ENCODE peak calls at places on chromosomes 1 and 21, in six cellular contexts. E is cardiac fibroblast, F is OCI-LY7, J is astrocyte of the spinal cord, Y is tibial artery, Z is right lobe of liver. N is an unnamed sample.

GRCh38 chr1:42189931-42190853 is 25.6 kb upstream of the GUCA2A start:
- DNase-seq in E (no peak), J (no peak), F (no peak), Y (no peak), Z (no peak), N (no peak)

GRCh38 chr1:155057788-155058211 is 5.7 kb upstream of the EFNA4 start:
- DNase-seq in E (no peak), F (no peak), Z (no peak), J (no peak), Y (no peak), N (no peak)

GRCh38 chr1:29868944-29869343 is 632.6 kb downstream of the PTPRU start:
- DNase-seq in J (no peak), Y (no peak), Z (no peak), F (no peak), E (no peak), N (no peak)

GRCh38 chr1:50983403-50983802 is 13.4 kb downstream of the CDKN2C start:
- DNase-seq in F (no peak), J (no peak), Z (no peak), Y (no peak), E (no peak), N (no peak)

GRCh38 chr1:60747321-60747720 is 335.0 kb upstream of the NFIA start:
- DNase-seq in Z (no peak), Y (no peak), E (no peak), F (no peak), J (no peak), N (no peak)

GRCh38 chr1:87902830-87903614 is 574.3 kb downstream of the LMO4 start:
- DNase-seq in E (peak; percentile 18), Z (no peak), F (no peak), J (peak; percentile 17), Y (no peak), N (no peak)

GRCh38 chr1:147585640-147586383 is 44.5 kb downstream of the BCL9 start:
- DNase-seq in J (no peak), Z (no peak), F (no peak), Y (no peak), E (no peak), N (peak; percentile 41)

GRCh38 chr1:246335126-246335525 is 172.0 kb downstream of the SMYD3 start:
- DNase-seq in Y (no peak), J (no peak), Z (no peak), F (no peak), E (no peak), N (no peak)

GRCh38 chr1:54118704-54119103 is 34.1 kb downstream of the CDCP2 start:
- DNase-seq in J (peak; percentile 76), Y (no peak), F (no peak), E (peak; percentile 85), Z (no peak), N (no peak)

GRCh38 chr1:57235782-57236181 is 188.1 kb downstream of the DAB1 start:
- DNase-seq in E (no peak), J (no peak), Z (no peak), F (no peak), Y (no peak), N (no peak)

GRCh38 chr1:165737196-165737595 is 31.5 kb downstream of the TMCO1 start:
- DNase-seq in F (no peak), Z (no peak), J (no peak), E (peak; percentile 60), Y (no peak), N (no peak)

GRCh38 chr1:172967936-172968335 is 82.8 kb downstream of the TNFSF18 start:
- DNase-seq in E (peak; percentile 56), J (no peak), Z (no peak), Y (no peak), F (no peak), N (no peak)

GRCh38 chr1:39671433-39671792 is 494 bp downstream of the NT5C1A start:
- DNase-seq in Z (no peak), E (no peak), J (no peak), F (no peak), Y (peak; percentile 79), N (no peak)

GRCh38 chr21:45286671-45287437 is 841 bp downstream of the POFUT2 start:
- DNase-seq in J (no peak), E (no peak), Y (peak; percentile 66), F (no peak), Z (peak; percentile 39), N (no peak)

GRCh38 chr1:12386130-12386529 is 156.3 kb downstream of the VPS13D start:
- DNase-seq in F (peak; percentile 8), J (no peak), Y (no peak), E (no peak), Z (no peak), N (no peak)

GRCh38 chr1:22207605-22208264 is 64.8 kb upstream of the WNT4 start:
- DNase-seq in F (no peak), E (no peak), Z (no peak), Y (no peak), J (no peak), N (no peak)

GRCh38 chr1:18731148-18731547 is 100.5 kb downstream of the PAX7 start:
- DNase-seq in E (no peak), J (no peak), F (no peak), Y (no peak), Z (no peak), N (no peak)

GRCh38 chr1:59089343-59089742 is 207.6 kb upstream of the FGGY start:
- DNase-seq in Z (no peak), J (no peak), E (peak; percentile 33), Y (no peak), F (no peak), N (no peak)

GRCh38 chr1:94729287-94729686 is 90.9 kb upstream of the SLC44A3 start:
- DNase-seq in Y (no peak), E (peak; percentile 65), Z (no peak), J (peak; percentile 83), F (no peak), N (no peak)

GRCh38 chr1:51699376-51699775 is 82.5 kb downstream of the OSBPL9 start:
- DNase-seq in F (no peak), Z (no peak), Y (no peak), E (no peak), J (no peak), N (no peak)

GRCh38 chr1:20601123-20601825 is 12.4 kb downstream of the CDA start:
- DNase-seq in F (peak; percentile 8), E (peak; percentile 85), Z (no peak), J (peak; percentile 42), Y (no peak), N (no peak)

GRCh38 chr1:201622824-201623223 is 83.9 kb downstream of the NAV1 start:
- DNase-seq in Y (no peak), E (no peak), F (no peak), Z (no peak), J (no peak), N (no peak)

GRCh38 chr1:68327414-68327813 is 95.1 kb upstream of the WLS start:
- DNase-seq in F (no peak), J (no peak), E (peak; percentile 88), Z (no peak), Y (no peak), N (no peak)

DNA sequence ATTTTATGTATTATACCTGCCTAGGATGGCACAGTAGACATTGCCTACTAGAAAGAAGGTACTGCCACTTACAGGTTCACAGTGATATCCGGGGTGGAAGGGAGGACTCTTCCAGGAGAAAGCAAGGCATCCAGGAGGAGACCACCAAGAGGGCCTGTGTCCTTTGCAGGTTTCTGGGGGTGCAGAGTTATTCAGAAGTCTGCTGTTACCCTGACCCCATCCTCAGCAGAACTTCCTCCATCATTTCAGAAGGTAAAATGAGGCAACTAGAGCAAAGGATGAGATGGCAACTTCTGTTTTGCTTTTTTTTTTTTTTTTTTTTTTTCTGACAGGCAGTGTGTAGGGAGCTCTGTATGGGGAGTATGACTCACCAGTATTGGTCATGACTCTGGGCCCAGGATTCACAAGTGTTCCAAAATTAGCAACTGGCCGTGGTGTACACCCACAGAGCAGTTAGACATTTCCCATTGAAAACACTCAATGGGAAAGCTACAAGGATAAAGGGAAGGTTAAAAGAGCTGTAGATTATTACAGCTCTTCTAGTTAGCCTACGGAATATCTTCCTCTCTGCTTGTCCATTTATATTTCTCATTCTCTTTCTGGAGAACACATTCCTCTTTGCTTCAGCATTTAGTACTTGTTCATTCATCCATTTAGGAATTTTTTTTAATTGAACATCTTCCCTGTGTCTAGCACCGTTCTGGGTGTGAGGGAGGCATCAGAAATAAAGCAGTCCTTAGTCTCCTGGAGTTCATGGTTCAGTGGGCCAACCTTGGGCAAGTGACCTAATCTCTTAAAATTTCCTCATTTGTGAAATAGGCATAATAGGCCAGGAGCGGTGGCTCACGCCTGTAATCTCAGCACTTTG is 50.5 kb upstream of the PPP2R5A start:
- DNase-seq in Y (peak; percentile 83), Z (no peak), J (peak; percentile 95), E (peak; percentile 94), F (no peak), N (no peak)
- H3K4me3 ChIP-seq in Y (no peak overlapping the region), Z (no peak overlapping the region), J (no peak overlapping the region), E (no peak overlapping the region), F (no peak overlapping the region), N (no peak overlapping the region)

DNA sequence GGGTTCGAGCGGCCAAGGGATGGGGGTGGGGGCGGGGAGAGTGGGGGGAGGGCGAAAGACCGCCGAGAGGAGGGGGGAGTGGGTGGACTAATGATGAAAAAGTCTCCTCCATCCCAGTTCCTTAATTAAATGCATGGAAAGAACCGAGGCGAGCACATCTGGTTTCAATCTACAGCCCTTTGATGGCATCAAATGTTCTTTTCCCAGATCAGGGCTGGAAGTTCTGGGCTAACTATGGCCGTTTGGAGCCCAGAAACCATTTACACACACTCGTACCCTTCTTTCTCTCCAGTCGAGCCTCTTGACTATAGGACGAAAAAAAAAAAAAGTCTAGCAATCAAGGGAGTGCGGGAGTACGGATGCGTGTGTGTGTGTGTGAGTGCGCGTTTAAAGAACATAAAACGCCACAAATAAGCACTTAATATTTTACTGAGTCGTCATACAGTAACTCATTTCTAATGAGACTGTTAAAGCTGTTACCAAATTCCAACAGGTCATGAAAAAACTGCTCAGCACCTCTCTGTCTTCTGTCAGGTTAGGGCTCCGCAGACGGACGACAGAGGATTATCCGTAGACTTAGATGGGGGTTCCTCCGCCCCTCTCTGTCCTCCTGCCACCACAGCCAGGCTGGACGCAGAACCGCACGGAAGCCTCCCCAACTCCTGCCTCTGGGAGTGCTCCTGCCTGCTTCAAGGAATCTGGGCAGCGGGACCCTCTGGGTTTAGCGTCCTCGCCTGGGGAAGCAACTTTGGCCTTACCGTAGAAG is 2.1 kb upstream of the PRRX1 start:
- DNase-seq in Y (peak; percentile 81), Z (no peak), F (no peak), J (peak; percentile 67), E (peak; percentile 63), N (no peak)
- TF ChIP-seq CTCF in Y (peak; percentile 18), Z (no peak), F (no peak), J (peak; percentile 1), E (peak; percentile 24), N (no peak)

GRCh38 chr1:145785481-145785880 is 38.4 kb downstream of the RNF115 start:
- DNase-seq in J (no peak), F (no peak), Y (no peak), E (peak; percentile 15), Z (no peak), N (no peak)

GRCh38 chr1:145778146-145778540 is 45.8 kb downstream of the RNF115 start:
- DNase-seq in J (no peak), E (no peak), F (no peak), Y (no peak), Z (no peak), N (no peak)

GRCh38 chr1:145786271-145786670 is 37.6 kb downstream of the RNF115 start:
- DNase-seq in E (no peak), Z (no peak), F (no peak), J (no peak), Y (no peak), N (no peak)

GRCh38 chr1:145784409-145784808 is 39.5 kb downstream of the RNF115 start:
- DNase-seq in F (no peak), Z (no peak), E (no peak), J (no peak), Y (no peak), N (no peak)

GRCh38 chr1:145782166-145783099 is 41.5 kb downstream of the RNF115 start:
- DNase-seq in Z (no peak), Y (no peak), E (peak; percentile 94), J (peak; percentile 90), F (no peak), N (peak; percentile 53)
- H3K4me3 ChIP-seq in Z (no peak overlapping the region), Y (peak overlapping the region; percentile 41), E (no peak overlapping the region), J (no peak overlapping the region), F (no peak overlapping the region), N (no peak overlapping the region)

GRCh38 chr1:1619917-1620361 is 4.6 kb downstream of the MIB2 start:
- DNase-seq in J (no peak), Z (no peak), F (peak; percentile 27), Y (no peak), E (peak; percentile 15), N (no peak)
- TF ChIP-seq CTCF in J (peak; percentile 26), Z (peak; percentile 23), F (peak; percentile 71), Y (no peak), E (peak; percentile 38), N (no peak)